ENCODE peak calls at places on chromosomes 2 and 18, in four cellular contexts. J, T, I and H are unnamed samples.

GRCh38 chr2:219876931-219877330 is 249.5 kb downstream of the SLC4A3 start:
- DNase-seq in T (no peak), I (no peak), J (no peak), H (no peak)

GRCh38 chr2:105795575-105795934 is 50.8 kb downstream of the NCK2 start:
- DNase-seq in J (no peak), I (no peak), T (no peak), H (no peak)

GRCh38 chr2:9660781-9661180 is 30.0 kb upstream of the YWHAQ start:
- DNase-seq in I (no peak), J (no peak), T (no peak), H (no peak)

GRCh38 chr2:109447251-109447661 is 166.5 kb downstream of the SEPTIN10 start:
- DNase-seq in J (no peak), T (peak), I (peak), H (peak)

GRCh38 chr2:166230024-166230723 is 102.4 kb upstream of the SCN1A start:
- DNase-seq in J (no peak), T (peak), I (no peak), H (peak)

GRCh38 chr2:223297788-223298187 is 245.8 kb downstream of the KCNE4 start:
- DNase-seq in J (no peak), I (no peak), T (no peak), H (no peak)

GRCh38 chr2:105376010-105376409 is 22.8 kb downstream of the FHL2 start:
- DNase-seq in I (no peak), J (no peak), T (peak), H (no peak)

GRCh38 chr2:241820625-241821384 is 11.8 kb downstream of the NEU4 start:
- DNase-seq in J (no peak), I (no peak), T (no peak), H (no peak)

GRCh38 chr18:61738488-61738887 is 154.3 kb downstream of the RNF152 start:
- DNase-seq in T (peak), I (no peak), J (no peak), H (peak)

GRCh38 chr2:46236876-46237859 is 60.0 kb upstream of the EPAS1 start:
- DNase-seq in I (no peak), T (no peak), J (no peak), H (no peak)

GRCh38 chr2:19717446-19717845 is 184.3 kb downstream of the TTC32 start:
- DNase-seq in T (no peak), I (no peak), J (no peak), H (no peak)

GRCh38 chr2:40545645-40546044 is 93.8 kb upstream of the SLC8A1 start:
- DNase-seq in T (no peak), J (no peak), I (no peak), H (no peak)

GRCh38 chr2:120759543-120760331 is 24.1 kb downstream of the GLI2 start:
- DNase-seq in I (no peak), J (no peak), T (no peak), H (no peak)

GRCh38 chr2:222690564-222691200 is 19.2 kb downstream of the MOGAT1 start:
- DNase-seq in I (no peak), T (peak), J (peak), H (peak)

GRCh38 chr2:233828546-233829192 is 25.7 kb downstream of the HJURP start:
- DNase-seq in I (no peak), T (no peak), J (no peak), H (no peak)

GRCh38 chr2:20446280-20446916 is 476 bp upstream of the RHOB start:
- DNase-seq in T (no peak), J (no peak), I (no peak), H (no peak)

GRCh38 chr2:227310756-227311110 is 14.3 kb upstream of the MFF start:
- DNase-seq in T (no peak), I (no peak), J (no peak), H (no peak)

GRCh38 chr18:62717059-62717849 is 1.9 kb downstream of the PHLPP1 start:
- DNase-seq in I (no peak), J (no peak), T (peak), H (peak)

GRCh38 chr18:75321431-75321830 is 106.1 kb downstream of the SMIM21 start:
- DNase-seq in T (no peak), I (no peak), J (no peak), H (no peak)

GRCh38 chr2:238709324-238709723 is 138.6 kb upstream of the TWIST2 start:
- DNase-seq in T (peak), I (no peak), J (no peak), H (no peak)

GRCh38 chr2:106115665-106116064 is 78.4 kb downstream of the UXS1 start:
- DNase-seq in J (no peak), I (no peak), T (no peak), H (no peak)

GRCh38 chr2:102588213-102588939 is 31.0 kb upstream of the SLC9A2 start:
- DNase-seq in J (no peak), I (no peak), T (no peak), H (no peak)

GRCh38 chr18:3886575-3887322 is 436.8 kb downstream of the TGIF1 start:
- DNase-seq in T (no peak), I (no peak), J (no peak), H (no peak)

GRCh38 chr2:190340369-190340768 is 3.0 kb upstream of the INPP1 start:
- DNase-seq in T (no peak), J (no peak), I (no peak), H (peak)

GRCh38 chr18:59957957-59958356 is 58.2 kb downstream of the PMAIP1 start:
- DNase-seq in J (no peak), I (no peak), T (peak), H (peak)

GRCh38 chr2:203998195-203998804 is 61.7 kb downstream of the ICOS start:
- DNase-seq in I (no peak), T (peak), J (no peak), H (peak)

GRCh38 chr2:45862843-45863242 is 211.4 kb downstream of the PRKCE start:
- DNase-seq in J (no peak), T (no peak), I (no peak), H (no peak)

GRCh38 chr2:233250985-233251305 is 528 bp upstream of the ATG16L1 start:
- DNase-seq in J (no peak), T (no peak), I (no peak), H (no peak)

GRCh38 chr2:46663614-46664013 is 184.2 kb downstream of the TMEM247 start:
- DNase-seq in T (peak), I (no peak), J (no peak), H (no peak)

GRCh38 chr18:49961271-49961670 is 147.9 kb upstream of the ACAA2 start:
- DNase-seq in T (no peak), I (no peak), J (no peak), H (no peak)

GRCh38 chr18:39841133-39842041 is 2113.6 kb upstream of the PIK3C3 start:
- DNase-seq in T (peak), J (no peak), I (no peak), H (peak)

GRCh38 chr2:177289824-177290632 is 25.5 kb upstream of the NFE2L2 start:
- DNase-seq in I (no peak), T (no peak), J (peak), H (no peak)

GRCh38 chr2:213261237-213261636 is 23.0 kb upstream of the SPAG16 start:
- DNase-seq in T (no peak), I (no peak), J (no peak), H (no peak)

GRCh38 chr2:72821118-72821517 is 4.7 kb downstream of the EXOC6B start:
- DNase-seq in J (no peak), T (no peak), I (no peak), H (no peak)

DNA sequence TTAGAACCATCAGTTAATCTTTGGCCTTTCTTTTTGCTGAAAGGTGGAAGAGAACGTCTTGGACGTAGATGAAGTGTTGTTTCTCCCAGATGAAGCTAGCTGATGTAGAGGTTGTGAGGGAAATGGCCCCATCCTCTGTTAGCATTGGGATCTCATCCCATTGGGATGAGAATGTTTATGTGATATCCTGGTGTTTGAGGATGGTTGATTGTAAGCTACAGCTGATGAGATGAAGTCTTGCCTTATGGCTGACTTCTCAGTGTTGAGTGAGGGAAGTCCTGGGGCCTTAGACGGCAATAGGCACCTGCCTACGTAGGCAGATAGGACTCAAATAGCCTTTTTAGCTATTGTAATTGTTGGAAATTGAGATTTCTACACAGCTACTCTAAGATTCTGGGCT is 211.3 kb downstream of the MYCN start:
- DNase-seq in I (no peak), J (no peak), T (no peak), H (no peak)
- H3K4me3 ChIP-seq in I (no peak), J (no peak), T (no peak), H (no peak)

DNA sequence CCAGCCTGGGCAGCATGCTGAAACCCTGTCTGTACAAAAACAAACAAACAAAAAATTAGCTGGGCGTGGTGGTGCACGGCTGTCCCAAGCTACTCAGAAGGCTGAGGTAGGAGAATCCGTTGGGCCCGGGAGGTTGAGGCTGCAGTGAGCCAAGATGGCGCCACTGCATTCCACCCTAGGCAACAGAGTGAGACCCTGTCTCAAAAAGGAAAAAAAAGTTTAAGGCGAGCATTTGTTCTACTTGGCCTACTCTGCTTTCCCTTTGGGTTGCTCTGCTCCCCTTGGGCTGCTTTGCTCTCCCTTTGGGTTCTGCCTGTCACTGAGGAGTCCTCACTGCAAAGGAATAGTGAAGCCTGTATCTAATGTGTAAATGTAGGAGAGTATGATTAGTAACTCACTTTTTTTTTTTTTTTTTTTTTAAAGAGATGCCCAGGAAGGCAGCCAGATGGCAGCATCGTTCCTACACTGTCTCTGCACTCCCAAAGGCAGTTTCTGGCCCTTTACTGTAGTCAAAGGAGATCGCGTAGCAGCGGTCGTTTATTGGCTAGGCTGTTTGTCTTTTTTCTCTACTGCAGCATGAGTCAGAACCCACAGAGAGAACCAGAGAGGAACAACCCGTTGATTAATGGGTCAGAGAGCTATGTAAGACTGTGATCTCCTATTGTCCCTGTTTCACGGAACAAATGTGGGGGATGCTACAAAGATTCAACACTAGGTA is 118.3 kb upstream of the CWC22 start:
- DNase-seq in I (peak), J (peak), T (peak), H (peak)
- TF ChIP-seq CTCF in I (peak), J (peak), T (peak), H (peak)

GRCh38 chr18:48947102-48947501 is 3.7 kb downstream of the SMAD7 start:
- DNase-seq in I (no peak), J (no peak), T (no peak), H (peak)

GRCh38 chr18:48946329-48946835 is 4.4 kb downstream of the SMAD7 start:
- DNase-seq in I (no peak), T (peak), J (no peak), H (peak)

GRCh38 chr18:48949051-48949605 is 1.6 kb downstream of the SMAD7 start:
- DNase-seq in T (no peak), J (no peak), I (no peak), H (peak)

GRCh38 chr18:48948112-48949050 is 2.4 kb downstream of the SMAD7 start:
- DNase-seq in J (no peak), T (peak), I (no peak), H (peak)

GRCh38 chr18:48947583-48947982 is 3.2 kb downstream of the SMAD7 start:
- DNase-seq in T (no peak), I (no peak), J (no peak), H (peak)
- H3K4me3 ChIP-seq in T (peak), I (peak), J (peak), H (peak)

DNA sequence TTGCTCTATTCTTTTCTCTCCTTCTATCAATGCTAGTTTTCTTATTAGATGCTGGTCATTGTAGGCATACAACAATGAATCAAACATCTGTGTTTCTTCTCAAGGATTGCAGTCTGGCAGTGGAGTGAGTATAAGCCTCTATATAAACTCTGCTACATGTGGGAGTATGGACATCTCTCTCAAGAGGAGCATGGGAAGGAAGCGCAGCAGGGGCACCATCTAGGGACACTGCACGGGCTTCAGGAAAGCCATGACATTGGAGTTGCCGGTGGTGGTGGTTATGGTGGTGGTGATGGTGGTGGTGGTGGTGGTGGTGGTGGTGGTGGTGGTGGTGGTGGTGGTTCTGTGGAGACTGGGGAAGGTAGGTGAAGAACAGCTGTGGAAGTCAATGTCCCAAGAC is 462.6 kb downstream of the RNF144A start:
- DNase-seq in T (no peak), I (no peak), J (no peak), H (no peak)
- TF ChIP-seq CTCF in T (no peak), I (no peak), J (no peak), H (no peak)

GRCh38 chr2:24175631-24176030 is 778 bp downstream of the FAM228A start:
- DNase-seq in J (no peak), I (no peak), T (peak), H (peak)
- H3K4me3 ChIP-seq in J (no peak), I (peak), T (peak), H (peak)

GRCh38 chr2:171260471-171261424 is 100.1 kb upstream of the TLK1 start:
- DNase-seq in I (no peak), T (no peak), J (no peak), H (no peak)
- TF ChIP-seq CTCF in I (no peak), T (no peak), J (no peak), H (no peak)

GRCh38 chr18:8508320-8508719 is 100.9 kb upstream of the RAB12 start:
- DNase-seq in J (no peak), T (no peak), I (no peak), H (no peak)
- H3K4me3 ChIP-seq in J (no peak), T (no peak), I (no peak), H (no peak)

GRCh38 chr2:128681351-128681906 is 362.8 kb upstream of the HS6ST1 start:
- DNase-seq in I (no peak), J (no peak), T (no peak), H (no peak)
- TF ChIP-seq CTCF in I (no peak), J (no peak), T (no peak), H (no peak)

DNA sequence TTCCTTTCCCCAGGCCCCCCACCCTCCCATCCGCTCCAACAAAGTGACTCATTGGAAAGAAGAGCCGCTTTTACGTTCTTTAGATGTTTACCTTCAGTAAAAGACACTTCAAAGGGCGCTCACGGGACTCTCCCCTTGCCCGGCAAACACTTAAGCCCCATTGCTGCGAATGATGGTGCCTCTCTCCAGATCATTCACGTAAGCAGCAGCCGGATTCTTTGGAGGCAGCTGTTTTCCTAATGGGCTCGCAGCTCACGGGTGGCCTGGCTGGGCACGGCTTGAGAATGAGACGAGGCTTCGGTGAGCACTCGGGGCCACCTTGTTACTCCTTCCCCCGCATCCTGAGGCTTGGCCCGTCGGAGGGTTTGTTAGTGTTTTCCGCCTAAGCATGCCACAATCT is 165.3 kb upstream of the SALL3 start:
- DNase-seq in I (no peak), T (no peak), J (no peak), H (no peak)
- H3K4me3 ChIP-seq in I (no peak), T (no peak), J (no peak), H (no peak)

GRCh38 chr2:225411452-225411851 is 11.9 kb downstream of the NYAP2 start:
- DNase-seq in J (no peak), T (no peak), I (no peak), H (no peak)
- TF ChIP-seq CTCF in J (no peak), T (no peak), I (no peak), H (no peak)